ENCODE peak calls at places on chromosomes 3 and 15, in ten cellular contexts. A, F, B, H, K, N, I, V, J and C are unnamed samples.

GRCh38 chr15:48577495-48577894 is 68.0 kb downstream of the FBN1 start:
- DNase-seq in A (no peak), F (no peak), B (no peak), H (no peak), K (no peak), N (peak), I (no peak), V (no peak), J (no peak), C (no peak)

GRCh38 chr3:126308394-126309125 is 48.6 kb downstream of the KLF15 start:
- DNase-seq in A (no peak), F (no peak), B (no peak), H (no peak), K (no peak), N (no peak), I (no peak), V (no peak), J (peak), C (no peak)

GRCh38 chr3:133901083-133901482 is 5.4 kb upstream of the RAB6B start:
- DNase-seq in A (no peak), F (no peak), B (no peak), H (peak), K (no peak), N (no peak), I (no peak), V (no peak), J (no peak), C (no peak)

GRCh38 chr3:167684389-167684993 is 30.7 kb upstream of the WDR49 start:
- DNase-seq in A (peak), F (no peak), B (peak), H (peak), K (no peak), N (peak), I (no peak), V (peak), J (peak), C (no peak)

GRCh38 chr3:54999159-54999558 is 71.3 kb upstream of the LRTM1 start:
- DNase-seq in A (peak), F (no peak), B (no peak), H (peak), K (no peak), N (peak), I (no peak), V (peak), J (peak), C (no peak)

GRCh38 chr15:74784426-74784825 is 2.5 kb downstream of the CSK start:
- DNase-seq in A (no peak), F (no peak), B (no peak), H (no peak), K (no peak), N (no peak), I (no peak), V (no peak), J (no peak), C (no peak)

GRCh38 chr3:47817609-47818008 is 14.7 kb downstream of the DHX30 start:
- DNase-seq in A (no peak), F (no peak), B (no peak), H (no peak), K (no peak), N (no peak), I (no peak), V (no peak), J (no peak), C (no peak)

GRCh38 chr3:80350771-80351170 is 583.0 kb upstream of the ROBO1 start:
- DNase-seq in A (no peak), F (no peak), B (no peak), H (no peak), K (no peak), N (no peak), I (no peak), V (no peak), J (no peak), C (no peak)

GRCh38 chr3:143314291-143315093 is 194.9 kb downstream of the CHST2 start:
- DNase-seq in A (no peak), F (no peak), B (no peak), H (no peak), K (no peak), N (peak), I (no peak), V (no peak), J (no peak), C (no peak)

GRCh38 chr3:187958432-187959003 is 195.4 kb upstream of the LPP start:
- DNase-seq in A (no peak), F (no peak), B (no peak), H (no peak), K (peak), N (no peak), I (no peak), V (no peak), J (no peak), C (no peak)

GRCh38 chr15:79089331-79089889 is 1.2 kb downstream of the RASGRF1 start:
- DNase-seq in A (no peak), F (no peak), B (no peak), H (no peak), K (no peak), N (no peak), I (no peak), V (no peak), J (peak), C (no peak)

GRCh38 chr15:98599911-98600685 is 48.2 kb upstream of the IGF1R start:
- DNase-seq in A (no peak), F (peak), B (peak), H (no peak), K (peak), N (peak), I (peak), V (peak), J (peak), C (no peak)

GRCh38 chr3:121958801-121959200 is 63.2 kb downstream of the ILDR1 start:
- DNase-seq in A (no peak), F (no peak), B (no peak), H (no peak), K (no peak), N (no peak), I (no peak), V (no peak), J (no peak), C (no peak)

GRCh38 chr3:7672124-7672523 is 811.2 kb downstream of the GRM7 start:
- DNase-seq in A (no peak), F (no peak), B (no peak), H (no peak), K (no peak), N (no peak), I (no peak), V (no peak), J (no peak), C (no peak)

GRCh38 chr15:75195122-75195765 is 6.4 kb upstream of the C15orf39 start:
- DNase-seq in A (no peak), F (no peak), B (no peak), H (no peak), K (no peak), N (no peak), I (no peak), V (no peak), J (peak), C (no peak)

GRCh38 chr3:73511555-73511954 is 113.2 kb downstream of the PDZRN3 start:
- DNase-seq in A (no peak), F (no peak), B (no peak), H (no peak), K (no peak), N (no peak), I (no peak), V (no peak), J (no peak), C (no peak)

GRCh38 chr3:59451800-59452741 is 402.2 kb upstream of the CFAP20DC start:
- DNase-seq in A (no peak), F (no peak), B (no peak), H (no peak), K (no peak), N (no peak), I (no peak), V (no peak), J (no peak), C (no peak)

GRCh38 chr15:76776969-76777368 is 128.2 kb downstream of the SCAPER start:
- DNase-seq in A (no peak), F (no peak), B (no peak), H (peak), K (no peak), N (no peak), I (no peak), V (no peak), J (no peak), C (no peak)

GRCh38 chr3:72261566-72262564 is 476.9 kb upstream of the PROK2 start:
- DNase-seq in A (no peak), F (no peak), B (no peak), H (no peak), K (no peak), N (no peak), I (no peak), V (no peak), J (no peak), C (no peak)

GRCh38 chr3:150330174-150330573 is 77.9 kb upstream of the TSC22D2 start:
- DNase-seq in A (no peak), F (no peak), B (no peak), H (no peak), K (no peak), N (no peak), I (no peak), V (no peak), J (no peak), C (no peak)